ENCODE peak calls at places on chromosome 3, in five cellular contexts. E is OCI-LY7, D is right cardiac atrium, X is cardiac muscle cell, L is psoas muscle. U is an unnamed sample.

GRCh38 chr3:13303410-13303809 is 116.7 kb downstream of the NUP210 start:
- DNase-seq in X (no peak), L (no peak), E (no peak), D (no peak), U (no peak)

GRCh38 chr3:88779482-88779881 is 327.9 kb upstream of the EPHA3 start:
- DNase-seq in X (no peak), D (no peak), E (no peak), L (no peak), U (no peak)

GRCh38 chr3:197456271-197457091 is 99.3 kb downstream of the BDH1 start:
- DNase-seq in D (peak; percentile 95), E (no peak), L (peak; percentile 91), X (peak; percentile 88), U (peak; percentile 86)

GRCh38 chr3:31422237-31422636 is 110.5 kb upstream of the STT3B start:
- DNase-seq in X (no peak), E (no peak), D (no peak), L (no peak), U (no peak)

GRCh38 chr3:186806173-186807055 is at the start of gene RFC4:
- DNase-seq in E (peak; percentile 90), D (peak; percentile 94), X (peak; percentile 89), L (peak; percentile 88), U (peak; percentile 88)

GRCh38 chr3:10919636-10920035 is 72.9 kb upstream of the SLC6A1 start:
- DNase-seq in L (no peak), E (no peak), X (no peak), D (no peak), U (no peak)

GRCh38 chr3:182967218-182968204 is 12.8 kb downstream of the DCUN1D1 start:
- DNase-seq in L (no peak), D (no peak), E (peak; percentile 56), X (no peak), U (no peak)

GRCh38 chr3:89373459-89373858 is 266.0 kb downstream of the EPHA3 start:
- DNase-seq in L (no peak), X (peak; percentile 12), D (no peak), E (no peak), U (no peak)

GRCh38 chr3:158830391-158830790 is 28.5 kb downstream of the MFSD1 start:
- DNase-seq in L (no peak), X (no peak), E (no peak), D (no peak), U (no peak)

GRCh38 chr3:39494781-39495180 is 27.3 kb downstream of the MOBP start:
- DNase-seq in D (no peak), L (no peak), E (no peak), X (no peak), U (no peak)

GRCh38 chr3:134978658-134979057 is 183.6 kb downstream of the EPHB1 start:
- DNase-seq in L (no peak), E (no peak), X (no peak), D (no peak), U (no peak)

GRCh38 chr3:40996382-40996781 is 202.9 kb upstream of the CTNNB1 start:
- DNase-seq in D (no peak), X (peak; percentile 58), L (no peak), E (no peak), U (no peak)

GRCh38 chr3:54831091-54831490 is 96.8 kb downstream of the LRTM1 start:
- DNase-seq in L (no peak), E (no peak), X (no peak), D (no peak), U (no peak)

GRCh38 chr3:145939431-145939830 is 221.6 kb downstream of the PLOD2 start:
- DNase-seq in L (no peak), X (no peak), E (no peak), D (no peak), U (no peak)

GRCh38 chr3:38843898-38844297 is 27.9 kb upstream of the SCN10A start:
- DNase-seq in E (peak; percentile 10), D (no peak), L (no peak), X (peak; percentile 58), U (no peak)

GRCh38 chr3:10185804-10186762 is 21.4 kb downstream of the IRAK2 start:
- DNase-seq in X (no peak), E (no peak), D (no peak), L (no peak), U (no peak)

GRCh38 chr3:183156266-183156665 is 6.3 kb downstream of the LAMP3 start:
- DNase-seq in X (no peak), D (no peak), L (no peak), E (no peak), U (no peak)

GRCh38 chr3:105505167-105505566 is 138.5 kb downstream of the ALCAM start:
- DNase-seq in D (no peak), X (no peak), E (no peak), L (no peak), U (no peak)

GRCh38 chr3:30694668-30695067 is 88.3 kb downstream of the TGFBR2 start:
- DNase-seq in D (no peak), X (no peak), L (no peak), E (no peak), U (no peak)

GRCh38 chr3:29465836-29466235 is 185.0 kb downstream of the RBMS3 start:
- DNase-seq in L (no peak), X (no peak), E (no peak), D (no peak), U (no peak)

GRCh38 chr3:161171113-161171512 is 50.0 kb upstream of the NMD3 start:
- DNase-seq in D (peak; percentile 83), X (no peak), E (no peak), L (peak; percentile 65), U (peak; percentile 60)

GRCh38 chr3:66738625-66739330 is 238.0 kb upstream of the LRIG1 start:
- DNase-seq in E (no peak), L (no peak), D (no peak), X (no peak), U (no peak)

GRCh38 chr3:112437146-112438022 is 61.9 kb downstream of the BTLA start:
- DNase-seq in X (no peak), L (no peak), E (peak; percentile 77), D (no peak), U (no peak)

GRCh38 chr3:141052570-141053069 is 1.5 kb downstream of the SPSB4 start:
- DNase-seq in L (peak; percentile 44), X (peak; percentile 89), D (peak; percentile 84), E (no peak), U (peak; percentile 43)

GRCh38 chr3:184015381-184016019 is 2.2 kb downstream of the ABCC5 start:
- DNase-seq in D (no peak), L (peak; percentile 37), X (peak; percentile 79), E (no peak), U (no peak)

GRCh38 chr3:29618395-29619291 is 337.8 kb downstream of the RBMS3 start:
- DNase-seq in E (no peak), D (peak; percentile 39), X (no peak), L (no peak), U (no peak)

GRCh38 chr3:64382171-64382570 is 156.9 kb upstream of the PRICKLE2 start:
- DNase-seq in D (no peak), X (no peak), E (no peak), L (no peak), U (no peak)

GRCh38 chr3:10366681-10367101 is 45.8 kb upstream of the SEC13 start:
- DNase-seq in D (no peak), E (no peak), X (no peak), L (no peak), U (no peak)

GRCh38 chr3:94036909-94037507 is 8.6 kb upstream of the STX19 start:
- DNase-seq in X (no peak), E (peak; percentile 25), D (no peak), L (no peak), U (no peak)

GRCh38 chr3:100261481-100261903 is 700 bp downstream of the TBC1D23 start:
- DNase-seq in L (no peak), D (no peak), E (no peak), X (peak; percentile 20), U (no peak)

GRCh38 chr3:82633319-82633718 is 871.9 kb upstream of the GBE1 start:
- DNase-seq in X (no peak), L (no peak), D (no peak), E (no peak), U (no peak)
- H3K4me1 ChIP-seq in X (no peaks in the 10 kb centered on the region), L (no peaks in the 10 kb centered on the region), D (no peaks in the 10 kb centered on the region), E (no peaks in the 10 kb centered on the region), U (no peaks in the 10 kb centered on the region)

GRCh38 chr3:133881492-133881891 is 14.2 kb downstream of the RAB6B start:
- DNase-seq in X (no peak), D (no peak), L (no peak), E (no peak), U (no peak)

GRCh38 chr3:133882986-133883586 is 12.6 kb downstream of the RAB6B start:
- DNase-seq in D (no peak), X (no peak), L (no peak), E (no peak), U (no peak)

GRCh38 chr3:133880287-133880686 is 15.4 kb downstream of the RAB6B start:
- DNase-seq in L (no peak), D (no peak), X (no peak), E (no peak), U (no peak)

GRCh38 chr3:133881987-133882825 is 13.5 kb downstream of the RAB6B start:
- DNase-seq in X (no peak), E (no peak), L (no peak), D (no peak), U (no peak)

GRCh38 chr3:133880886-133881455 is 14.7 kb downstream of the RAB6B start:
- DNase-seq in L (no peak), D (no peak), E (no peak), X (no peak), U (no peak)
- H3K4me1 ChIP-seq in L (no peaks in the 10 kb centered on the region), D (peaks cover 4% of the 10 kb centered on the region), E (no peaks in the 10 kb centered on the region), X (no peaks in the 10 kb centered on the region), U (peaks cover 26% of the 10 kb centered on the region)

GRCh38 chr3:195154111-195154791 is 116.7 kb downstream of the XXYLT1 start:
- DNase-seq in E (no peak), X (no peak), D (no peak), L (no peak), U (no peak)
- H3K4me1 ChIP-seq in E (peaks cover 78% of the 10 kb centered on the region), X (peaks cover 22% of the 10 kb centered on the region), D (peaks cover 23% of the 10 kb centered on the region), L (peaks cover 21% of the 10 kb centered on the region), U (peaks cover 92% of the 10 kb centered on the region)

DNA sequence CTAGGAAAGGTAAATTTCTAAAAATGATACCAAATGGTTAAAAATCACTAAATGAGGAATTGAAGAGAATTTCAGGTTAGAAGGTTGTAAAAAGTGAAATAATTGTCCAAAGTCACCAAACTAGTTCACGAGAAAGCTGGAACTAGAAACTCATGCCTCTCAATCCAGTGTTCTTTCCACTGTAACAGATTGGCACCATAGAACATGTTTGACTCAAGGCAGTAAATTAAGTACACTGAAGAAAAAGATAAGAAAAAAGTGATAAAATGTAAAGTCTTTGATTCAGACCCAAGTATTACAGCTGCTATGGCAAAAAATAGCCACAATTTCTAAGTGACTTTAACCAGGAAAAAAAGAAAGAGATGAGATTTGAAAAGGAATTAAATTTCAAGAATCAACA is 26.5 kb downstream of the ZBTB20 start:
- DNase-seq in D (no peak), L (no peak), E (no peak), X (no peak), U (no peak)
- H3K4me1 ChIP-seq in D (no peaks in the 10 kb centered on the region), L (peaks cover 3% of the 10 kb centered on the region), E (no peaks in the 10 kb centered on the region), X (no peaks in the 10 kb centered on the region), U (peaks cover 3% of the 10 kb centered on the region)

DNA sequence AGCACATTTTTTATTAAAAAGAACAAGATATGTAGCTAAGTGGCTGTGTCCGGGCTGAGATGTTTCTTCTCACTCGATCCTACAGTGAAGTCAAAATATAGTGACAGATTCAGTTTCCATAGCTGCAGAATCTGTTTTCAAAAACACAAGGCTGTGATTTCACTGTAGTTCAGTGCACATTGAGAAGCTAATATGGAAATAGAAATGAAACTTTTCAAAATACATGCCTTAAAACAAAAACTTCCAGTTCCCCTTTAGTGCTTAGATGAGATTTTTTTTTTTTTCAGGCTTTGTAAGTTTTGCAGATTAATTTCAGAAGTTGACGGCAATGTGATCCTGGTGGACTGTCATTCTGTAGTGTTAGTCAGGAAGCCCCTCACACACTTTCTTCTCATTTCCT is 23.8 kb upstream of the TRAK1 start:
- DNase-seq in D (no peak), E (peak; percentile 73), L (no peak), X (no peak), U (no peak)
- H3K4me1 ChIP-seq in D (peaks cover 30% of the 10 kb centered on the region), E (peaks cover 70% of the 10 kb centered on the region), L (peaks cover 57% of the 10 kb centered on the region), X (peaks cover 34% of the 10 kb centered on the region), U (peaks cover 100% of the 10 kb centered on the region)

U was measured in left ventricle myocardium inferior.